ENCODE peak calls at places on chromosomes 7 and 10, in nine cellular contexts. S, P, G, I, F, U, A, H and X are unnamed samples.

GRCh38 chr10:78700413-78700812 is 368.4 kb upstream of the ZMIZ1 start:
- DNase-seq in S (no peak), P (peak), G (no peak), I (peak), F (no peak), U (no peak), A (no peak), H (no peak), X (peak)

GRCh38 chr10:97498841-97499560 is at the start of gene UBTD1:
- DNase-seq in S (peak), P (peak), G (peak), I (peak), F (peak), U (peak), A (peak), H (no peak), X (no peak)

GRCh38 chr7:102169651-102170416 is 116.8 kb upstream of the SH2B2 start:
- DNase-seq in S (no peak), P (no peak), G (no peak), I (no peak), F (no peak), U (no peak), A (no peak), H (no peak), X (no peak)

GRCh38 chr7:732094-732541 is 5.0 kb upstream of the PRKAR1B start:
- DNase-seq in S (peak), P (no peak), G (no peak), I (peak), F (no peak), U (peak), A (no peak), H (peak), X (peak)

GRCh38 chr10:110684800-110685446 is 40.8 kb downstream of the RBM20 start:
- DNase-seq in S (peak), P (peak), G (no peak), I (no peak), F (no peak), U (no peak), A (no peak), H (no peak), X (no peak)

GRCh38 chr10:4353059-4353655 is 472.9 kb upstream of the AKR1E2 start:
- DNase-seq in S (no peak), P (peak), G (no peak), I (peak), F (no peak), U (no peak), A (no peak), H (no peak), X (no peak)

GRCh38 chr10:127492607-127493250 is 56.4 kb upstream of the NPS start:
- DNase-seq in S (peak), P (peak), G (no peak), I (no peak), F (peak), U (no peak), A (no peak), H (peak), X (peak)

GRCh38 chr10:121910673-121911420 is 17.0 kb downstream of the ATE1 start:
- DNase-seq in S (no peak), P (peak), G (no peak), I (no peak), F (no peak), U (no peak), A (no peak), H (no peak), X (peak)

GRCh38 chr7:101677421-101678137 is 48.5 kb upstream of the MYL10 start:
- DNase-seq in S (peak), P (peak), G (no peak), I (no peak), F (no peak), U (no peak), A (no peak), H (no peak), X (peak)

DNA sequence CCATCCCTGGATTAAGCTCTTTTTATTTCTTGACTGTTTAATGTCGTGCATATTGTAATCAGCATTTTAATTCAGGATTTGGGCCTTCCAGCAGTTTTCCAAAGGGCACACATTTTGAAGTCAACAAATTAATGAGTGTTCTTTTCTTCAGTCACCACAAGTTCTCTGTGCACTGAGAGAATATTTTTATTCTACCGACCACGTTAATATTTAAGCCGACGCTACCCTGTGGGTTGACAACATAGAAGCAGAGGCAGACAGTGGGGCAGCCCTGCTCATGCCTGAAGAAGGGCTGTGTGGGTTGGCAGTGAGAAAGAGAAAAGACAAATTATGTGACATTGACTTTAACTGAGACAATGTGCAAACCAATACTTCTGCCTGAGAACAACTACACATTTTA is 125.6 kb downstream of the ICA1 start:
- DNase-seq in S (no peak), P (no peak), G (no peak), I (no peak), F (no peak), U (no peak), A (no peak), H (no peak), X (no peak)
- TF ChIP-seq EZH2phosphoT487 in S (no peak), P (no peak), G (no peak), I (no peak), F (no peak), U (no peak), A (no peak), H (no peak), X (no peak)

GRCh38 chr7:155233703-155234492 is 63.8 kb upstream of the INSIG1 start:
- DNase-seq in S (no peak), P (no peak), G (no peak), I (no peak), F (no peak), U (peak), A (no peak), H (no peak), X (no peak)
- H3K4me2 ChIP-seq in S (no peak), P (no peak), G (no peak), I (peak), F (no peak), U (no peak), A (no peak), H (no peak), X (no peak)

GRCh38 chr10:119199231-119199992 is 8.0 kb upstream of the GRK5 start:
- DNase-seq in S (peak), P (peak), G (peak), I (peak), F (peak), U (peak), A (peak), H (peak), X (peak)
- TF ChIP-seq EZH2phosphoT487 in S (no peak), P (no peak), G (no peak), I (no peak), F (no peak), U (no peak), A (no peak), H (no peak), X (no peak)

DNA sequence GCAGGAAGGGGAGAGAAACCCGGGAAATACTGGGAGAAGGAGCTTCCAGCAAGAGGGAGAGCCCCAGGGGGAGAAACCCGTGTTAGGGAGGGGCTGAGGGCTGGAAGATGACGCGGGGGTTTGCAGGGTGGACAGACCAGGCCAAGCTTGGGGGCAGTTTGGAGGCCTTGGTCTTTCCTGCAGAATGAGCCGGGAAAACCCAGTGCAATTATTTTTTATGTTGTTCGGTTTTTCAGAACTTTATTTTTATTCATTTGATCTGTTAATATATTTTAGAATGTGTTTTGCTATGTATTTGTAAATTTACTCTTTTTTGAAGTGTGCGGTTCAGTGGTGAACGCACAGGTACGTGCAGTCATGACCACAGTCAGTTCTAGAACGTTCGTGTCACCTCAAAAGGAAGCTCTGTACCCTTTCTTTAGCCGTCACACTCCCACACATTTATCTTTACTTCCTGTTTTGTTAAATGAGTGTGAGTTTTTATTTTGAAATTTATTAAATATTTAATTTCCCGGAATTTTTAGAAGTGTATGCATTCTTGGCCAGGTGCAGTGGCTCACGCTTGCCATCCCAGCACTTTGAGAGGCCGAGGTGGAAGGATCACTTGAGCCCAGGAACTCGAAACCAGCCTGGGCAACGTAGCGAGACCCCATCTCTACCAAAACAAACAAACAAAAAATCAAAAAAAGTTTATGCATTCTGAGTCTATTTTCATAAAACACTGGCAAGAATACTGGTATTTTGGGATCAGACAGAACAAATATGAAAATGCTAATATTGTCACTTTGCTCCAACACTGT is 441.1 kb upstream of the FOXK1 start:
- DNase-seq in S (no peak), P (no peak), G (no peak), I (no peak), F (no peak), U (peak), A (no peak), H (no peak), X (no peak)
- H3K4me2 ChIP-seq in S (peak), P (no peak), G (no peak), I (no peak), F (no peak), U (no peak), A (no peak), H (no peak), X (no peak)